ENCODE peak calls at places on chromosomes 13 and 19, in five cellular contexts. V is neuronal stem cell, O is H1, D is mesenchymal stem cell, N is trophoblast cell. G is an unnamed sample.

GRCh38 chr13:20699715-20700114 is 3.8 kb upstream of the IL17D start:
- DNase-seq in V (no peak), O (no peak), D (no peak), N (peak; percentile 40), G (no peak)

GRCh38 chr13:74040200-74040599 is 94.0 kb downstream of the KLF12 start:
- DNase-seq in V (peak; percentile 48), O (peak; percentile 58), D (peak; percentile 52), N (peak; percentile 51), G (peak; percentile 88)

GRCh38 chr19:35756373-35757230 is at the start of gene HSPB6:
- DNase-seq in V (no peak), O (no peak), D (peak; percentile 73), N (no peak), G (peak; percentile 54)

GRCh38 chr13:44574466-44574855 is 1.7 kb downstream of the TSC22D1 start:
- DNase-seq in V (no peak), O (no peak), D (peak; percentile 33), N (no peak), G (no peak)

GRCh38 chr13:74388626-74389025 is 254.4 kb upstream of the KLF12 start:
- DNase-seq in V (no peak), O (no peak), D (no peak), N (no peak), G (no peak)

GRCh38 chr13:41029629-41030028 is 10.5 kb upstream of the ELF1 start:
- DNase-seq in V (no peak), O (no peak), D (no peak), N (no peak), G (peak; percentile 35)

GRCh38 chr13:45445053-45445452 is 19.7 kb upstream of the COG3 start:
- DNase-seq in V (no peak), O (no peak), D (no peak), N (peak; percentile 29), G (no peak)

GRCh38 chr13:74187564-74187963 is 53.4 kb upstream of the KLF12 start:
- DNase-seq in V (no peak), O (no peak), D (peak; percentile 27), N (peak; percentile 11), G (no peak)

GRCh38 chr13:76887070-76887563 is 912 bp upstream of the KCTD12 start:
- DNase-seq in V (peak; percentile 11), O (no peak), D (no peak), N (no peak), G (peak; percentile 41)

GRCh38 chr19:33226550-33227241 is 1.0 kb upstream of the SLC7A10 start:
- DNase-seq in V (no peak), O (peak; percentile 59), D (peak; percentile 15), N (peak; percentile 23), G (peak; percentile 95)

GRCh38 chr19:33879818-33880575 is 83.3 kb downstream of the KCTD15 start:
- DNase-seq in V (no peak), O (no peak), D (no peak), N (no peak), G (no peak)

GRCh38 chr19:11291991-11292390 is 4.0 kb upstream of the TSPAN16 start:
- DNase-seq in V (no peak), O (no peak), D (no peak), N (peak; percentile 22), G (no peak)

GRCh38 chr19:33302974-33303790 is 848 bp upstream of the CEBPA start:
- DNase-seq in V (no peak), O (no peak), D (peak; percentile 66), N (peak; percentile 85), G (peak; percentile 66)

GRCh38 chr13:31848621-31849020 is 109.3 kb downstream of the RXFP2 start:
- DNase-seq in V (no peak), O (no peak), D (no peak), N (no peak), G (no peak)

GRCh38 chr19:35613574-35613973 is 1.0 kb downstream of the HAUS5 start:
- DNase-seq in V (no peak), O (no peak), D (no peak), N (no peak), G (no peak)

GRCh38 chr13:45269204-45269603 is 68.4 kb upstream of the KCTD4 start:
- DNase-seq in V (no peak), O (no peak), D (peak; percentile 5), N (no peak), G (no peak)

GRCh38 chr13:23506821-23507210 is 63.4 kb upstream of the TNFRSF19 start:
- DNase-seq in V (no peak), O (no peak), D (peak; percentile 87), N (no peak), G (no peak)

GRCh38 chr13:38657191-38657590 is 29.7 kb upstream of the FREM2 start:
- DNase-seq in V (no peak), O (no peak), D (peak; percentile 38), N (no peak), G (no peak)

GRCh38 chr19:1825909-1826556 is 14.0 kb upstream of the ATP8B3 start:
- DNase-seq in V (peak; percentile 84), O (peak; percentile 56), D (peak; percentile 80), N (peak; percentile 92), G (peak; percentile 90)

GRCh38 chr13:59643906-59644626 is 519.7 kb downstream of the DIAPH3 start:
- DNase-seq in V (no peak), O (no peak), D (no peak), N (no peak), G (no peak)

GRCh38 chr19:45640849-45641273 is 1.7 kb upstream of the EML2 start:
- DNase-seq in V (no peak), O (no peak), D (no peak), N (peak; percentile 47), G (peak; percentile 86)

GRCh38 chr19:11418518-11419506 is at the start of gene RGL3:
- DNase-seq in V (no peak), O (no peak), D (no peak), N (peak; percentile 68), G (peak; percentile 96)

GRCh38 chr13:22014469-22014868 is 343.6 kb downstream of the FGF9 start:
- DNase-seq in V (no peak), O (no peak), D (peak; percentile 27), N (peak; percentile 97), G (no peak)

GRCh38 chr13:23504188-23504587 is 66.0 kb upstream of the TNFRSF19 start:
- DNase-seq in V (no peak), O (no peak), D (no peak), N (no peak), G (no peak)

GRCh38 chr13:35164324-35164932 is 222.4 kb downstream of the NBEA start:
- DNase-seq in V (peak; percentile 20), O (no peak), D (peak; percentile 48), N (peak; percentile 77), G (no peak)

GRCh38 chr13:42720116-42720857 is 61.1 kb upstream of the FAM216B start:
- DNase-seq in V (no peak), O (no peak), D (peak; percentile 99), N (peak; percentile 98), G (no peak)

GRCh38 chr13:112819111-112819510 is 129.3 kb downstream of the ATP11A start:
- DNase-seq in V (no peak), O (no peak), D (no peak), N (no peak), G (no peak)

GRCh38 chr19:56764296-56764695 is 76.2 kb downstream of the PEG3 start:
- DNase-seq in V (no peak), O (no peak), D (no peak), N (peak; percentile 24), G (no peak)

GRCh38 chr13:75285310-75285709 is 196.7 kb downstream of the TBC1D4 start:
- DNase-seq in V (no peak), O (no peak), D (no peak), N (no peak), G (no peak)

GRCh38 chr13:30859326-30859725 is 46.7 kb upstream of the MEDAG start:
- DNase-seq in V (no peak), O (no peak), D (peak; percentile 65), N (no peak), G (no peak)

GRCh38 chr19:11673608-11674041 is 65.1 kb downstream of the ZNF823 start:
- DNase-seq in V (peak; percentile 53), O (peak; percentile 44), D (peak; percentile 55), N (peak; percentile 90), G (peak; percentile 87)

GRCh38 chr19:16365300-16365996 is 40.8 kb downstream of the KLF2 start:
- DNase-seq in V (no peak), O (no peak), D (no peak), N (no peak), G (no peak)
- H3K4me2 ChIP-seq in V (no peak overlapping the region), O (no peak overlapping the region), D (no peak overlapping the region), N (no peak overlapping the region), G (no peak overlapping the region)

DNA sequence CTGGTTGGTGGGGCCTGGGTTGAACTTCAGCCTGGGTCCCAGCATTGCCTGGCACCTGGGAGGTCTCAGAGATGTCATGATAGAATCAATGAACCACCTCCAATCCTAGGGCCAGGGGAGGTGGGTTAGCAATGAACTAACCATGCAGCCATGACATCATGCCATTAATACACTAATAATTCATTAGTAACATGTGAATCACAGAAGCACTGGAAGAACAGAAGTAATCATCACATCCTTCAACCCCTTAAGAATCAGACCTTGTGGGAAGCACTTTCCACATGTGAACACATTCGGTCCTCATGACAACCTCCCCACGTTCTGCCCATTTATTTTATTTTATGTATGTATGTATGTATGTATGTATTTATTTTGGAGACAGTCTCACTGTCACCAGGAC is 6.9 kb downstream of the NOSIP start:
- DNase-seq in V (no peak), O (no peak), D (no peak), N (no peak), G (no peak)
- H2BK12ac ChIP-seq in V (no peak overlapping the region), O (no peak overlapping the region), D (no peak overlapping the region), N (no peak overlapping the region), G (no peak overlapping the region)

GRCh38 chr19:51339313-51339686 is 2.6 kb downstream of the VSIG10L start:
- DNase-seq in V (no peak), O (peak; percentile 53), D (no peak), N (no peak), G (peak; percentile 87)

GRCh38 chr19:51338563-51339312 is 3.2 kb downstream of the VSIG10L start:
- DNase-seq in V (peak; percentile 78), O (peak; percentile 39), D (peak; percentile 90), N (peak; percentile 83), G (peak; percentile 93)

GRCh38 chr19:51339687-51340656 is 2.0 kb downstream of the VSIG10L start:
- DNase-seq in V (peak; percentile 96), O (peak; percentile 93), D (peak; percentile 97), N (peak; percentile 96), G (peak; percentile 99)

GRCh38 chr19:51337141-51337860 is 4.6 kb downstream of the VSIG10L start:
- DNase-seq in V (no peak), O (no peak), D (no peak), N (no peak), G (no peak)

GRCh38 chr19:51337861-51338562 is 3.9 kb downstream of the VSIG10L start:
- DNase-seq in V (no peak), O (no peak), D (no peak), N (no peak), G (no peak)
- H3K4me2 ChIP-seq in V (no peak overlapping the region), O (peak overlapping the region; percentile 83), D (peak overlapping the region; percentile 97), N (no peak overlapping the region), G (peak overlapping the region; percentile 81)

DNA sequence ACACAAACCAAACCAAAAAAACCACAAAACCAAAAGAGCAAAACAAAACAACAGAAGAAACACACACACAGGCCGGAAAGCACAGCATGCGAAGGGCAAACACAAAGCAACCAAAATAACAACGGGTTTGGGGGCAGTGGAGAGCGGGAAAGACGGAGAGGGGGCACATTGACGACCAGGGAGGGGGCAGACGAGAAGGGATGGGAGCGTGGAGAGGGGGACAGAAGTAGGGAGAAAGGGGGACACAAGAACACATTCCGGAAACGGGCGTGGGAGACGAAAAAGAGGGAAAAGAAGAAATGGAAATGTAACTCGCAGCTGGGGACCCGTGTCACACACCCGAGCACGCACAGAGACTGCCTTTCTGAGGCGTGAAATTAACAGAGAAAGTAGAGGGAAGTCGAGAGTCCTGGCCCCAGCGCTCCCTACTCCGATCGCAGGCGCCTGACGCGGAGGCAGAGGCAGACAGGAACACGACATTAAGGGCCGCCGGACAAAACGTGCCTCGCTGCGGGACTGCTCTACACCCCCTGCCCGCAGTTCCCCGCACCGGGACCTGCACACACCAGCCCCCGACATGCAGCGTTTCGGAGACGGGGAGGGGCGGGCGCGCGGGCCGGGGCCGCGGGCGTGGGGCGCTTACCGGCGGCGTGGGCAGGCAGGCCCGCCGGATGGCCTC is 652 bp downstream of the POU4F1 start:
- DNase-seq in V (peak; percentile 23), O (no peak), D (no peak), N (no peak), G (peak; percentile 50)
- H2BK12ac ChIP-seq in V (no peak overlapping the region), O (peak overlapping the region; percentile 93), D (no peak overlapping the region), N (no peak overlapping the region), G (no peak overlapping the region)